ENCODE peak calls at places on chromosomes 11 and 22, in ten cellular contexts. R, A, X, F, G, E, O, J, B and T are unnamed samples.

GRCh38 chr11:22162754-22163153 is 30.1 kb upstream of the ANO5 start:
- DNase-seq in R (no peak), A (no peak), X (no peak), F (no peak), G (no peak), E (no peak), O (no peak), J (no peak), B (no peak), T (no peak)

GRCh38 chr22:48404004-48404403 is 1423.7 kb downstream of the BRD1 start:
- DNase-seq in R (no peak), A (no peak), X (no peak), F (no peak), G (no peak), E (no peak), O (no peak), J (no peak), B (no peak), T (no peak)

GRCh38 chr22:27970596-27971220 is 51.7 kb upstream of the PITPNB start:
- DNase-seq in R (no peak), A (no peak), X (no peak), F (peak), G (no peak), E (no peak), O (no peak), J (no peak), B (no peak), T (peak)

GRCh38 chr11:1304376-1304775 is 5.1 kb downstream of the TOLLIP start:
- DNase-seq in R (no peak), A (no peak), X (peak), F (no peak), G (peak), E (no peak), O (no peak), J (no peak), B (no peak), T (no peak)

GRCh38 chr11:133961890-133962289 is 5.1 kb upstream of the IGSF9B start:
- DNase-seq in R (no peak), A (no peak), X (peak), F (no peak), G (no peak), E (no peak), O (no peak), J (no peak), B (no peak), T (no peak)

GRCh38 chr11:86211619-86212018 is 32.9 kb upstream of the EED start:
- DNase-seq in R (no peak), A (no peak), X (peak), F (no peak), G (no peak), E (no peak), O (no peak), J (no peak), B (no peak), T (no peak)

GRCh38 chr11:62461740-62462522 is 43.1 kb downstream of the SCGB1A1 start:
- DNase-seq in R (no peak), A (peak), X (no peak), F (peak), G (no peak), E (no peak), O (peak), J (no peak), B (peak), T (peak)

GRCh38 chr11:57545883-57546282 is 8.5 kb downstream of the SMTNL1 start:
- DNase-seq in R (no peak), A (no peak), X (no peak), F (no peak), G (no peak), E (no peak), O (no peak), J (no peak), B (no peak), T (no peak)

GRCh38 chr11:19279455-19279854 is 38.7 kb upstream of the E2F8 start:
- DNase-seq in R (no peak), A (no peak), X (no peak), F (no peak), G (no peak), E (no peak), O (no peak), J (no peak), B (no peak), T (no peak)
- TF ChIP-seq CTCF in R (no peak), A (no peak), X (no peak), F (no peak), G (no peak), E (no peak), O (no peak), J (no peak), B (no peak), T (no peak)

GRCh38 chr22:20207277-20208025 is 56.6 kb upstream of the CCDC188 start:
- DNase-seq in R (no peak), A (no peak), X (no peak), F (no peak), G (no peak), E (no peak), O (no peak), J (no peak), B (no peak), T (no peak)
- H3K4me3 ChIP-seq in R (peak), A (peak), X (peak), F (peak), G (no peak), E (peak), O (no peak), J (no peak), B (no peak), T (peak)

GRCh38 chr11:58741127-58741526 is 9.4 kb upstream of the GLYAT start:
- DNase-seq in R (no peak), A (no peak), X (no peak), F (no peak), G (no peak), E (no peak), O (no peak), J (no peak), B (no peak), T (no peak)

GRCh38 chr11:58742140-58742539 is 10.4 kb upstream of the GLYAT start:
- DNase-seq in R (no peak), A (no peak), X (no peak), F (no peak), G (no peak), E (no peak), O (no peak), J (no peak), B (no peak), T (no peak)

GRCh38 chr11:58744988-58745704 is 13.4 kb upstream of the GLYAT start:
- DNase-seq in R (no peak), A (no peak), X (no peak), F (no peak), G (no peak), E (no peak), O (no peak), J (no peak), B (no peak), T (no peak)

GRCh38 chr11:58745705-58746364 is 14.1 kb upstream of the GLYAT start:
- DNase-seq in R (no peak), A (no peak), X (no peak), F (no peak), G (no peak), E (no peak), O (no peak), J (no peak), B (peak), T (no peak)

DNA sequence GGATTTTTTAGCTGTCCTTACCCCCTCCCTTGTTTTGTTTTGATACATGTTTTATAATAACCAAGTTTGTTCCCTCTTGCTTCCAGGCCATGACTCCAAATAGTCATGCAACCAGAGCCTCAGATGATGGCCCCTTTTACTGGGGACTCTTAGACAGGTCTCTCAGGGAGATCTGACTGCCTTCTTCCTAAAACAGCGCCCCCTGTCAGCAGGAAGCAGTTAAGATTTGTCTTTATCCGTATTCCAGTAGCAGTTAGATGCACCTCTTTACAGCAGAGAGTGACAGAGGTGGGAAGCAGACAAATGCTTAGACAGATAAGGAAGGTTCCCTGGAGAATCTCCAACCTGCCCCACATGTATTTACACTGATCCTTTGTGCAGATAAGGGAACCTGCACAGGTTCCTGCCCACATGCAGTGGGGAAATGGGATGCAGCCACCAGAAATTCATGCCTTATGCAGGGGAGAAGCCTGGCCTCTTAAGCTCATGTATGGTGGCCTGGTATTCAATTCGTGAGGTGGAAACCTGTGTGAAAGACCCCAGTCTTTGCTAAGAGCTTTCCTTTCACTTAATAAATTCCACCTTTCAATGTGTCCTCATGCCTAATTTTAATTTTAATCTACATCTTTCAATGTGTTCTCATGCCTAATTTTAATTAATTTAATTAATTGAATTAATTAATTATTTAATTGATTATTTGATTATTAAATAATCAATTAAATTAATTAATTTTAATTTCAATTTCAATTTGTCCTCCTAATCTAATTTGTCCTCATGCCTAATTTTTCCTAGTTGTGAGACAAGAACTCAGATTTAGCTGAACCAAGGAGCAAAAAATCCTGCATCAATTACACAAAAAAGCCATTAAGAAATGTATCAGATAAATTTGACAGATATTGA is 11.5 kb upstream of the GLYAT start:
- DNase-seq in R (no peak), A (no peak), X (no peak), F (no peak), G (no peak), E (no peak), O (no peak), J (no peak), B (no peak), T (no peak)
- TF ChIP-seq CTCF in R (no peak), A (no peak), X (no peak), F (peak), G (peak), E (no peak), O (no peak), J (peak), B (no peak), T (no peak)

GRCh38 chr11:116835042-116835772 is 2.2 kb downstream of the APOA1 start:
- DNase-seq in R (no peak), A (no peak), X (no peak), F (no peak), G (no peak), E (no peak), O (no peak), J (no peak), B (no peak), T (no peak)
- H3K4me3 ChIP-seq in R (peak), A (peak), X (no peak), F (no peak), G (peak), E (peak), O (no peak), J (no peak), B (peak), T (peak)

DNA sequence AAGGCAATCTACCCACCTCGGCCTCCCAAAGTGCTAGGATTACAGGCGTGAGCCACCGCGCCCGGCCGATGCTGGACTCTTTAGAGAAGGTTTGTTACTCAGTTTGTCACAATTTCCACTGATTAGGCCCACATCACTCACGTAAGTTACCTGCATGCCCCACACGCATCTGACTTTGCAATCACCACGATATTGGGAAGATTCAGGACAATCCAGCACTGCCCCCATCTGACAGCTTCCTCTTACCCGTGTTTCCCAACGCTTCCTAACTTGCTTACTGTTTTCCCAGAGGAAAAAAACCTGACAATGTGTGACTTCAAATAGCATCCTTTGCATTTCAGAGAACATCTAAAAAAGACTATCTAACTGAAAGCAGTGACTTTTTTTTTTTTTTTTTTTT is 21.8 kb upstream of the EIF3M start:
- DNase-seq in R (no peak), A (no peak), X (no peak), F (no peak), G (no peak), E (no peak), O (no peak), J (peak), B (no peak), T (no peak)
- TF ChIP-seq CTCF in R (no peak), A (no peak), X (no peak), F (no peak), G (peak), E (peak), O (no peak), J (no peak), B (no peak), T (no peak)

DNA sequence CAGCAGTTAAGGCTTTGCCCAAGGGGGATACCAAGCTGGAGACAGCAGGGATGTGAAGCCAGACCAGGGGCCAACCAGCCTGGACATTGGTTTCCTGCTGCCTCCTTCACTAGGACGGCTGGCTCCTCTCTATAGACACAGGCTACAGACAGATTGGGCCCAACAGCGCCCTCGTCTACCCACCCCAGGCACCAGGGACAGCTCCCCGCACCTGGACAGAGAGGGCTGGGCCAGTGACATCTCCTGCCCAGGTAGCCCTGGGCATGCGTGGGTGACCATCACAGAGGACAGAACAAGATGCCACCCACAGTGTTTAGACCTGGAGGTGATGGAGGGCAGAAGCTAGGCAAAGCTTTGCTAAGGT is 1.2 kb downstream of the DKK3 start:
- DNase-seq in R (no peak), A (no peak), X (no peak), F (no peak), G (no peak), E (no peak), O (no peak), J (no peak), B (no peak), T (no peak)
- H3K4me3 ChIP-seq in R (peak), A (peak), X (peak), F (no peak), G (no peak), E (no peak), O (no peak), J (peak), B (peak), T (peak)

DNA sequence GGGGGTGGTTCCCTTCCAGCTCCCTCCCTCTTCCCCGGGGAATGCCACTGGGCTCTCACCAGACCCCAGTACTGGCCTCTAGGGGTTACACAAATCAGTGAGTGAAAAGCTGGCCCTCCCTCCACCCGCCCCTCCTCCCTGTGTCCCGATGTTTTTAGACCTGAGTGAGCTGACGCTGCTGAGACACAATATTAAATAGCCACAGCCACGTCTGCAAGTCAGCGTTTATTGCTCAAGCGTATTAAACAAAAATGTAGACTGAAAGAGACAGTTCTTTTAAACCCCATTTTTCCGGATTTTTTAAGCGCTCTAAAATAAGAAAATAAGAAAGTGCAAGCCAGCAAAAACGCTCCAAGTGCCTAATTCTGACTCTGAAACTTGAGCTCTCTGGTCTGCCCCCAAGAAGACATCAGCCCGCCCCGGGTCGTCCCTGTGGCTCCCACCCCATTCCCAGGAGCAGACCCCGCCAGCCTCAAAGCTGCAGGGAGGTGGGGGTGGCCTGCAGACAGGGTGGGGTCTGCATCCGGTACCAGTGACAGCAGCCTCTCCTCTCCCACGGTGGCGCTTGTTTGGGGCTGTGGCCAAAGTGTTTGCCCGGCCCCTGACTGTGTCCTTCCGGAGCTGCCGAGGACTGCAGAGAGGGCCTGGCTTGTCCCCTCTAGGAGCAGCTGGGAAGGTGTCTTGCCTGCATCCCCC is 1.2 kb upstream of the TTLL8 start:
- DNase-seq in R (no peak), A (no peak), X (no peak), F (peak), G (peak), E (no peak), O (no peak), J (no peak), B (no peak), T (peak)
- TF ChIP-seq CTCF in R (no peak), A (no peak), X (no peak), F (peak), G (no peak), E (peak), O (no peak), J (no peak), B (no peak), T (peak)